ENCODE peak calls at places on chromosomes 1 and 21, in five cellular contexts. One of them, this sample, is unnamed.

GRCh38 chr21:28193189-28193588 is 799.5 kb downstream of the LTN1 start:
- DNase-seq in hepatocyte: no peak
- DNase-seq in PC-9: no peak
- DNase-seq in BE2C: no peak
- DNase-seq in left ventricle myocardium inferior: no peak
- DNase-seq in this sample: no peak

GRCh38 chr21:32886339-32886738 is 114.8 kb upstream of the PAXBP1 start:
- DNase-seq in hepatocyte: no peak
- DNase-seq in PC-9: no peak
- DNase-seq in BE2C: no peak
- DNase-seq in left ventricle myocardium inferior: no peak
- DNase-seq in this sample: peak

GRCh38 chr1:8381618-8382017 is 63.7 kb downstream of the SLC45A1 start:
- DNase-seq in hepatocyte: no peak
- DNase-seq in PC-9: no peak
- DNase-seq in BE2C: no peak
- DNase-seq in left ventricle myocardium inferior: no peak
- DNase-seq in this sample: no peak

GRCh38 chr1:68331117-68331865 is 99.0 kb upstream of the WLS start:
- DNase-seq in hepatocyte: no peak
- DNase-seq in PC-9: no peak
- DNase-seq in BE2C: no peak
- DNase-seq in left ventricle myocardium inferior: no peak
- DNase-seq in this sample: no peak

GRCh38 chr1:179121159-179121938 is 39.5 kb downstream of the TOR3A start:
- DNase-seq in hepatocyte: peak
- DNase-seq in PC-9: peak
- DNase-seq in BE2C: peak
- DNase-seq in left ventricle myocardium inferior: no peak
- DNase-seq in this sample: peak

GRCh38 chr21:42032266-42032665 is 22.1 kb upstream of the ZBTB21 start:
- DNase-seq in hepatocyte: no peak
- DNase-seq in PC-9: no peak
- DNase-seq in BE2C: no peak
- DNase-seq in left ventricle myocardium inferior: no peak
- DNase-seq in this sample: no peak

GRCh38 chr1:37317870-37318431 is 156.4 kb upstream of the ZC3H12A start:
- DNase-seq in hepatocyte: no peak
- DNase-seq in PC-9: no peak
- DNase-seq in BE2C: no peak
- DNase-seq in left ventricle myocardium inferior: no peak
- DNase-seq in this sample: no peak

GRCh38 chr21:34819357-34819999 is 150.7 kb downstream of the CLIC6 start:
- DNase-seq in hepatocyte: no peak
- DNase-seq in PC-9: no peak
- DNase-seq in BE2C: no peak
- DNase-seq in left ventricle myocardium inferior: no peak
- DNase-seq in this sample: no peak

GRCh38 chr1:111857251-111857651 is 101.5 kb downstream of the DDX20 start:
- DNase-seq in hepatocyte: no peak
- DNase-seq in PC-9: no peak
- DNase-seq in BE2C: no peak
- DNase-seq in left ventricle myocardium inferior: peak
- DNase-seq in this sample: no peak

GRCh38 chr1:32398401-32398800 is 4.2 kb upstream of the BSDC1 start:
- DNase-seq in hepatocyte: no peak
- DNase-seq in PC-9: no peak
- DNase-seq in BE2C: no peak
- DNase-seq in left ventricle myocardium inferior: no peak
- DNase-seq in this sample: no peak

GRCh38 chr21:32463367-32463766 is 50.9 kb downstream of the EVA1C start:
- DNase-seq in hepatocyte: no peak
- DNase-seq in PC-9: no peak
- DNase-seq in BE2C: no peak
- DNase-seq in left ventricle myocardium inferior: no peak
- DNase-seq in this sample: peak

GRCh38 chr1:151047591-151047924 is at the start of gene C1orf56:
- DNase-seq in hepatocyte: peak
- DNase-seq in PC-9: peak
- DNase-seq in BE2C: peak
- DNase-seq in left ventricle myocardium inferior: peak
- DNase-seq in this sample: peak

GRCh38 chr21:42518216-42518615 is 4.6 kb downstream of the SLC37A1 start:
- DNase-seq in hepatocyte: no peak
- DNase-seq in PC-9: peak
- DNase-seq in BE2C: no peak
- DNase-seq in left ventricle myocardium inferior: no peak
- DNase-seq in this sample: no peak

GRCh38 chr1:218368686-218369085 is 23.6 kb downstream of the TGFB2 start:
- DNase-seq in hepatocyte: no peak
- DNase-seq in PC-9: no peak
- DNase-seq in BE2C: no peak
- DNase-seq in left ventricle myocardium inferior: no peak
- DNase-seq in this sample: no peak

GRCh38 chr1:81312272-81312754 is 488.4 kb upstream of the ADGRL2 start:
- DNase-seq in hepatocyte: no peak
- DNase-seq in PC-9: no peak
- DNase-seq in BE2C: no peak
- DNase-seq in left ventricle myocardium inferior: no peak
- DNase-seq in this sample: no peak

GRCh38 chr1:22317231-22317919 is 134.3 kb upstream of the ZBTB40 start:
- DNase-seq in hepatocyte: peak
- DNase-seq in PC-9: peak
- DNase-seq in BE2C: peak
- DNase-seq in left ventricle myocardium inferior: no peak
- DNase-seq in this sample: peak

GRCh38 chr1:175885247-175885646 is 141.9 kb upstream of the TNR start:
- DNase-seq in hepatocyte: peak
- DNase-seq in PC-9: no peak
- DNase-seq in BE2C: no peak
- DNase-seq in left ventricle myocardium inferior: no peak
- DNase-seq in this sample: no peak

GRCh38 chr1:53391982-53392381 is 64.1 kb upstream of the LRP8 start:
- DNase-seq in hepatocyte: no peak
- DNase-seq in PC-9: no peak
- DNase-seq in BE2C: no peak
- DNase-seq in left ventricle myocardium inferior: no peak
- DNase-seq in this sample: no peak

GRCh38 chr1:225846331-225847310 is 35.6 kb downstream of the TMEM63A start:
- DNase-seq in hepatocyte: no peak
- DNase-seq in PC-9: no peak
- DNase-seq in BE2C: no peak
- DNase-seq in left ventricle myocardium inferior: no peak
- DNase-seq in this sample: no peak

GRCh38 chr1:20472860-20473711 is 12.9 kb downstream of the CAMK2N1 start:
- DNase-seq in hepatocyte: peak
- DNase-seq in PC-9: no peak
- DNase-seq in BE2C: peak
- DNase-seq in left ventricle myocardium inferior: peak
- DNase-seq in this sample: no peak

GRCh38 chr1:13730751-13731482 is 30.9 kb downstream of the PRDM2 start:
- DNase-seq in hepatocyte: no peak
- DNase-seq in PC-9: no peak
- DNase-seq in BE2C: no peak
- DNase-seq in left ventricle myocardium inferior: no peak
- DNase-seq in this sample: no peak

GRCh38 chr1:51294566-51295184 is 35.7 kb downstream of the TTC39A start:
- DNase-seq in hepatocyte: no peak
- DNase-seq in PC-9: no peak
- DNase-seq in BE2C: no peak
- DNase-seq in left ventricle myocardium inferior: no peak
- DNase-seq in this sample: no peak

GRCh38 chr1:2384130-2384860 is 7.1 kb downstream of the MORN1 start:
- DNase-seq in hepatocyte: no peak
- DNase-seq in PC-9: no peak
- DNase-seq in BE2C: no peak
- DNase-seq in left ventricle myocardium inferior: no peak
- DNase-seq in this sample: no peak

GRCh38 chr1:173459885-173460284 is 17.2 kb upstream of the PRDX6 start:
- DNase-seq in hepatocyte: no peak
- DNase-seq in PC-9: no peak
- DNase-seq in BE2C: no peak
- DNase-seq in left ventricle myocardium inferior: no peak
- DNase-seq in this sample: no peak

DNA sequence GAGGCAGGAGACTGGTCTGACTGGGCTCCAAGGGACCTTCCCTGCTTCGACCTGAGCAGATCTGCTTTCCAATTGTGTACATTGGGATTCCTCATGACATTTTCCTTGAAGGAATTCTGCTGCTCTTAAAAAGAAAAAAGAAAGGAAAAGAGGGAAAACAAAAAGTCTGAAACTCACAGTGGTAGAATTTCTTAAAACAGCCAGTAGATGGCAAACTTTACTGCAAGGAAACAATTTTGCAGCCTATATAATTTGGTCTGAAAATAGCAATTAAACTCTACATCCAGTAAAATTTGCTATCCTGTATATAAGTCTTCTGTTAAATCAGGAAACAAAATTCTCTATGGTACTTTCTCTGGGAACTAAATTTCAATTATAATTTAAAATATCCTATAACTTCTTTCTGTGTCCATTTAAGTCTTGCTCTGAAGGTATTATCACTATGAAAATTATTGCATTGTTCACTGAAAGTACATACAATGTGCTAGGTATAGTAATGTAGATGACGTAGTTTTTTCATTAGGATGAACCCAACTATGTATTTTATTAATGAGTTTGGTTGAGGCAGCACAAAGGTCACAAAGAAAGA is 59.8 kb downstream of the CRB1 start:
- DNase-seq in hepatocyte: peak
- DNase-seq in PC-9: no peak
- DNase-seq in BE2C: no peak
- DNase-seq in left ventricle myocardium inferior: no peak
- DNase-seq in this sample: no peak
- TF ChIP-seq CTCF in hepatocyte: peak
- TF ChIP-seq CTCF in PC-9: peak
- TF ChIP-seq CTCF in BE2C: peak
- TF ChIP-seq CTCF in left ventricle myocardium inferior: peak
- TF ChIP-seq CTCF in this sample: peak

GRCh38 chr1:187999973-188000372 is 1171.2 kb downstream of the PLA2G4A start:
- DNase-seq in hepatocyte: peak
- DNase-seq in PC-9: no peak
- DNase-seq in BE2C: no peak
- DNase-seq in left ventricle myocardium inferior: no peak
- DNase-seq in this sample: no peak
- TF ChIP-seq CTCF in hepatocyte: peak
- TF ChIP-seq CTCF in PC-9: no peak
- TF ChIP-seq CTCF in BE2C: peak
- TF ChIP-seq CTCF in left ventricle myocardium inferior: no peak
- TF ChIP-seq CTCF in this sample: no peak

GRCh38 chr1:210938416-210938925 is 195.5 kb downstream of the KCNH1 start:
- DNase-seq in hepatocyte: no peak
- DNase-seq in PC-9: no peak
- DNase-seq in BE2C: no peak
- DNase-seq in left ventricle myocardium inferior: no peak
- DNase-seq in this sample: no peak

GRCh38 chr1:210940081-210940617 is 193.8 kb downstream of the KCNH1 start:
- DNase-seq in hepatocyte: no peak
- DNase-seq in PC-9: no peak
- DNase-seq in BE2C: no peak
- DNase-seq in left ventricle myocardium inferior: no peak
- DNase-seq in this sample: no peak

GRCh38 chr1:210942513-210942912 is 191.4 kb downstream of the KCNH1 start:
- DNase-seq in hepatocyte: no peak
- DNase-seq in PC-9: no peak
- DNase-seq in BE2C: no peak
- DNase-seq in left ventricle myocardium inferior: no peak
- DNase-seq in this sample: no peak

GRCh38 chr1:210935905-210936304 is 198.0 kb downstream of the KCNH1 start:
- DNase-seq in hepatocyte: no peak
- DNase-seq in PC-9: no peak
- DNase-seq in BE2C: no peak
- DNase-seq in left ventricle myocardium inferior: no peak
- DNase-seq in this sample: no peak

DNA sequence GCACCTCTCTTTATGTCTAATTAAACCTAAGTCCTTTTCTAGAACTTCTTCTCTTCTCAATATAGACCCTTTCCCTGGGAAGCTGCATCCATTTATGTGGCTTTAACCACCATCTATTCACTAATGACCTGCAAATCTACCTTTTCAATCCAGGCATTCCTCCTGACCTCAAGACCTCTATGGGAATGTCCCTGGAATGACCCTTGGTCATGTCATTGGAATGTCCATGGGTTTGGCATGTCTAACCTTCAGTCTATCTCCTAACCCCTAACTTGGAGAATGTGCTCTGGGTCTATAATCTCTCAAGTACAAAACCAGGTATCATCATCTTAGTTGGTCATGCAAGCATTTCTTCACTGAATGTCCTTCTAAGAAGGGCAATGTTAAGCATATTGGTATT is 196.1 kb downstream of the KCNH1 start:
- DNase-seq in hepatocyte: no peak
- DNase-seq in PC-9: no peak
- DNase-seq in BE2C: no peak
- DNase-seq in left ventricle myocardium inferior: no peak
- DNase-seq in this sample: no peak
- TF ChIP-seq CTCF in hepatocyte: no peak
- TF ChIP-seq CTCF in PC-9: no peak
- TF ChIP-seq CTCF in BE2C: no peak
- TF ChIP-seq CTCF in left ventricle myocardium inferior: no peak
- TF ChIP-seq CTCF in this sample: no peak

GRCh38 chr1:153192697-153193096 is 10.5 kb upstream of the LELP1 start:
- DNase-seq in hepatocyte: no peak
- DNase-seq in PC-9: peak
- DNase-seq in BE2C: no peak
- DNase-seq in left ventricle myocardium inferior: no peak
- DNase-seq in this sample: peak
- TF ChIP-seq CTCF in hepatocyte: peak
- TF ChIP-seq CTCF in PC-9: peak
- TF ChIP-seq CTCF in BE2C: peak
- TF ChIP-seq CTCF in left ventricle myocardium inferior: no peak
- TF ChIP-seq CTCF in this sample: peak

DNA sequence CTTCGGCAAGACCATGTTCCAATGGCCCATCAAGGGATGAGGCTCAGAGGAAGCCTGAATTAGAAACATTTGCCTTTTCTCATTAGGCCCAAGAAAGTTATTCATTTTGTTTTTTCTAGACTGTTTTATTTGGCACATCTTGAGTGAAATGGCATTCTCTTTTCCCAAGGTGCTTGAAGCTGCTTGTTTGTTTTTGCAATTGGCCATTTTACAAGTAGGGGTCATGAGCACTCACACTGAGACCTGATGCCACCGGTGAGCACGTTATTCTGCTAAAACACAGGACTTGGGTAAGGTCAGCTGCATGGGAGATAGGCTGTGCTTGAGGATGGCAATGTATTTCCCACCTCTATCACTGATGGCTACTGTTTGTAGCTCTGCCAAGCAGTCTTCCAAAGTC is 128.1 kb downstream of the TBX15 start:
- DNase-seq in hepatocyte: no peak
- DNase-seq in PC-9: no peak
- DNase-seq in BE2C: no peak
- DNase-seq in left ventricle myocardium inferior: no peak
- DNase-seq in this sample: no peak
- TF ChIP-seq CTCF in hepatocyte: no peak
- TF ChIP-seq CTCF in PC-9: no peak
- TF ChIP-seq CTCF in BE2C: no peak
- TF ChIP-seq CTCF in left ventricle myocardium inferior: no peak
- TF ChIP-seq CTCF in this sample: no peak

This sample was measured in Calu3.